ENCODE peak calls at places on chromosome 13, in eight cellular contexts. K is left lung, X is esophagus muscularis mucosa, M is aorta, W is AG09319, R is hippocampal formation, B is amniotic stem cell, E is neural crest cell. O is an unnamed sample.

GRCh38 chr13:101875717-101876393 is 423.4 kb downstream of the ITGBL1 start:
- DNase-seq in X (no peak), M (no peak), R (no peak), K (no peak), W (peak; percentile 86), E (no peak), B (peak; percentile 21), O (peak; percentile 0)

GRCh38 chr13:50015263-50015662 is at the start of gene KCNRG:
- DNase-seq in W (no peak), K (no peak), X (no peak), E (no peak), R (no peak), B (no peak), M (no peak), O (no peak)

GRCh38 chr13:96248103-96248502 is 158.2 kb downstream of the HS6ST3 start:
- DNase-seq in R (no peak), K (no peak), X (no peak), B (no peak), E (no peak), M (no peak), W (no peak), O (no peak)

GRCh38 chr13:44280461-44280860 is 93.2 kb upstream of the SERP2 start:
- DNase-seq in X (no peak), M (no peak), R (no peak), K (no peak), E (no peak), B (peak; percentile 22), W (no peak), O (no peak)

GRCh38 chr13:66399873-66400272 is 830.3 kb downstream of the PCDH9 start:
- DNase-seq in E (no peak), B (no peak), K (no peak), M (no peak), W (no peak), R (no peak), X (no peak), O (no peak)

GRCh38 chr13:50244913-50245574 is 229.8 kb downstream of the KCNRG start:
- DNase-seq in W (peak; percentile 38), X (no peak), K (no peak), E (no peak), R (no peak), M (peak; percentile 48), B (peak; percentile 60), O (peak; percentile 51)

GRCh38 chr13:100490692-100491091 is 97.9 kb downstream of the GGACT start:
- DNase-seq in M (no peak), R (no peak), K (no peak), E (no peak), B (no peak), W (no peak), X (no peak), O (no peak)

GRCh38 chr13:50699874-50700663 is 143.4 kb downstream of the DLEU7 start:
- DNase-seq in X (no peak), W (no peak), K (no peak), B (no peak), R (no peak), M (no peak), E (no peak), O (no peak)

O was measured in AG04450.